ENCODE peak calls at places on chromosome 7, in four cellular contexts. W, U, J and Z are unnamed samples.

GRCh38 chr7:9097565-9098060 is 664.2 kb downstream of the NXPH1 start:
- DNase-seq in J (no peak), U (no peak), W (no peak), Z (no peak)

GRCh38 chr7:64867863-64868440 is 35.1 kb upstream of the ZNF273 start:
- DNase-seq in U (no peak), J (no peak), W (no peak), Z (no peak)

GRCh38 chr7:88357794-88358533 is 51.3 kb upstream of the STEAP4 start:
- DNase-seq in U (peak; percentile 22), W (no peak), J (no peak), Z (no peak)

GRCh38 chr7:158655507-158655906 is 49.1 kb downstream of the NCAPG2 start:
- DNase-seq in J (no peak), U (no peak), W (no peak), Z (no peak)

GRCh38 chr7:74405899-74406512 is 47.7 kb upstream of the GTF2IRD1 start:
- DNase-seq in U (no peak), W (no peak), J (no peak), Z (no peak)

GRCh38 chr7:105766421-105767191 is 109.8 kb downstream of the ATXN7L1 start:
- DNase-seq in J (no peak), U (no peak), W (no peak), Z (no peak)

GRCh38 chr7:96416599-96416998 is 94.7 kb upstream of the SLC25A13 start:
- DNase-seq in U (no peak), W (no peak), J (no peak), Z (no peak)

GRCh38 chr7:123191132-123191531 is 8.6 kb downstream of the SLC13A1 start:
- DNase-seq in J (no peak), W (no peak), U (peak; percentile 62), Z (no peak)

GRCh38 chr7:115654384-115655181 is 376.0 kb downstream of the TFEC start:
- DNase-seq in J (no peak), U (no peak), W (no peak), Z (no peak)

GRCh38 chr7:1028775-1029636 is 15.3 kb upstream of the GPR146 start:
- DNase-seq in J (peak; percentile 73), U (peak; percentile 79), W (no peak), Z (peak; percentile 73)

GRCh38 chr7:22647451-22648257 is 79.3 kb upstream of the IL6 start:
- DNase-seq in W (no peak), J (peak; percentile 83), U (no peak), Z (no peak)

GRCh38 chr7:23863209-23863798 is 153.3 kb downstream of the STK31 start:
- DNase-seq in W (peak; percentile 24), J (peak; percentile 32), U (peak; percentile 47), Z (no peak)

GRCh38 chr7:32879460-32879859 is 12.1 kb downstream of the KBTBD2 start:
- DNase-seq in W (no peak), J (no peak), U (no peak), Z (no peak)

GRCh38 chr7:8271960-8272359 is 10.0 kb upstream of the ICA1 start:
- DNase-seq in U (no peak), W (no peak), J (no peak), Z (no peak)

DNA sequence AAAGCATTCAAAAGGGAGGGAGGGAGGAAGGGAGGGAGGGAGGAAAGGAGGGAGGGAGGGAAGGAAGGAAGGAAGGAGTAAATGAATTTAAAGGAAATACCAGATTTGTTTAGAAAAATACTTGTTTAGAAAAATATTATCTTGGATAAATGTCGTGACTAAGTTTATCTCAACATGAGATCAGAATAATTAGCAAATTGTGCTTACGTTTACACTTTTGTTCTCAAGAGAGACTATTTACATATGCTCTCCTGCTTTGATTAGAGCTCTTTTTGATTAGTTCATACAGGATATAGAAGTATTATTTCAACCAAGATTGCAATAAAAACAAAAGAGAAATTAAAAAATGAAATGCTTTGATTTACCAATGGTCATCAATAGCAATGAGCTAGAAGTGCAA is 186.2 kb downstream of the HIBADH start:
- DNase-seq in U (no peak), J (no peak), W (no peak), Z (no peak)
- TF ChIP-seq CTCF in U (no peak), J (no peak), W (no peak), Z (no peak)

DNA sequence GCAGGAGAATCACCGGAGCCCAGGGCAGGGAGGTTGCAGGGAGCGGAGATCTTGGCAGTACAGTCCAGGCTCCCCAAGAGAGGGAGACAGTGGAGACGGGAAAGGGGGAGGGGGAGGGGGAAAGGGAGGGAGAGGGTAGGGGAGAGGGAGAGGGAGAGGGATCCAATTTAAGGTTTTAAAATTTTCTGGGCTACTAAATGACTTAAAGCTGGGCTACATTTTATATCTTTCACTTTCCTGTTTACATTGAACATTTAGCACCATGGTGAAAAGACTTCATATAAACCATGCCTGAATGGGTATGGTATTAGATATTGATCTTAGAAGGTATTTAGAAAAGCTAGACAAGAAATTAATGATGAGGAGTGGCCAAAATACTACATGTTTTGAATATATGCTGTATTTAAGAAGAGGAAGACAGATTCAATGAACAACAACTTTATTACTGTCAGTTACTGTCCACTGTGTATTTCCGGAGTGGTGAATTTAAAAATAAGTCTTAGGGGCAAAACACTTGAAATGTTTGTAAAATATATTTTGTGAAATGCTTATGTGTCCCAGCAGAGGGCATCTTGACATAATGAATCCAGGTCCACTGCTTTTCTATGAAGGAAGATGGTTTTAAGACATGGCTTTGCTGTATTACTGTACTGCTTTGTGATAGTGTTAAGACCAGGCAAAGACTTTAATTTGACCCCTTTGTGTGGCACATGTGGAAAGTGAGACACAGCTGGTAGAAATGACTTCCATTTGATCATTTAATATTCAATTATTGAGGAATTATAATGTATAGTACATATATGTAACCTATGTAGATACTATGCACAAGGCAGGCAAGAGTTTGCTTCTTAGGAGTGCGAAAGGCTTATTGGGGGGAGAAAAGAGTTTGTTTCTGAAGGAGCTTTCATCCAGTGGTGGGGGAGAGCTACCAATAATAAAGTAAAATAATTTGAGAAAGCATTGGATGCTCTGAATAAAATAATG is 52.8 kb downstream of the NRF1 start:
- DNase-seq in J (peak; percentile 57), U (peak; percentile 27), W (no peak), Z (peak; percentile 31)
- TF ChIP-seq CTCF in J (peak; percentile 69), U (peak; percentile 59), W (no peak), Z (peak; percentile 65)

GRCh38 chr7:127119517-127119916 is 133.2 kb downstream of the GRM8 start:
- DNase-seq in U (no peak), W (no peak), J (no peak), Z (no peak)
- TF ChIP-seq CTCF in U (no peak), W (no peak), J (no peak), Z (no peak)

DNA sequence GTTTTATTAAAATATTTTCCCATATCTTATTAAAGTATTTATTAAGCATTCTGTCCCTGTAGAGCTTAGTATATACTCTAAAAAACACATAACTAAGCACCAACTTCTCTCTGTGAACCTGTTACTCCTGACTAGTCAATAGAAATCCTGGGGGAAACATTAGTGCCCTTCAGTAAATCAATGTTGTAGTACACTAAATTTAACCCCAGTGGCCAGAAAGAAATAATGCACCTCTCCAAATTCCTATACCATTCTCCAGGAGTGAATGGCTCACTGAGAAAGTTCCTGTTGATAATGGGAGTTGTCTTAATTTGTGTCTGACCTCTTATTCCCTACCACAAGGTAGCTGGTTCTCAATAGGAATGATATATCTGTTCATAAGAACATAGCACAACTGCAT is 188.2 kb downstream of the SEMA3D start:
- DNase-seq in U (no peak), J (no peak), W (no peak), Z (no peak)
- TF ChIP-seq CTCF in U (no peak), J (peak; percentile 19), W (no peak), Z (no peak)

GRCh38 chr7:134701272-134701671 is 54.6 kb downstream of the BPGM start:
- DNase-seq in J (no peak), U (no peak), W (no peak), Z (no peak)
- TF ChIP-seq CTCF in J (peak; percentile 57), U (no peak), W (peak; percentile 32), Z (peak; percentile 38)

GRCh38 chr7:17991866-17992648 is 35.6 kb downstream of the PRPS1L1 start:
- DNase-seq in W (peak; percentile 71), J (no peak), U (no peak), Z (no peak)
- TF ChIP-seq CTCF in W (peak; percentile 33), J (peak; percentile 20), U (peak; percentile 35), Z (no peak)

GRCh38 chr7:28408974-28409715 is 3.2 kb upstream of the CREB5 start:
- DNase-seq in J (peak; percentile 97), U (peak; percentile 13), W (peak; percentile 88), Z (no peak)

GRCh38 chr7:28409716-28410627 is 2.3 kb upstream of the CREB5 start:
- DNase-seq in U (no peak), J (no peak), W (peak; percentile 64), Z (no peak)

GRCh38 chr7:28410628-28411578 is 1.4 kb upstream of the CREB5 start:
- DNase-seq in J (no peak), U (no peak), W (peak; percentile 32), Z (no peak)

GRCh38 chr7:28414453-28414852 is 2.1 kb downstream of the CREB5 start:
- DNase-seq in U (no peak), J (no peak), W (no peak), Z (no peak)

GRCh38 chr7:28411876-28412662 is at the start of gene CREB5:
- DNase-seq in W (no peak), J (no peak), U (no peak), Z (no peak)
- TF ChIP-seq CTCF in W (no peak), J (peak; percentile 32), U (peak; percentile 66), Z (peak; percentile 51)

GRCh38 chr7:33907625-33908024 is 2.3 kb downstream of the BMPER start:
- DNase-seq in U (no peak), J (no peak), W (no peak), Z (no peak)

GRCh38 chr7:33906697-33907096 is 1.4 kb downstream of the BMPER start:
- DNase-seq in J (no peak), U (no peak), W (no peak), Z (no peak)

GRCh38 chr7:33905389-33906032 is at the start of gene BMPER:
- DNase-seq in J (no peak), U (no peak), W (peak; percentile 77), Z (no peak)

GRCh38 chr7:33903770-33904679 is 1.3 kb upstream of the BMPER start:
- DNase-seq in J (no peak), W (peak; percentile 50), U (no peak), Z (no peak)

DNA sequence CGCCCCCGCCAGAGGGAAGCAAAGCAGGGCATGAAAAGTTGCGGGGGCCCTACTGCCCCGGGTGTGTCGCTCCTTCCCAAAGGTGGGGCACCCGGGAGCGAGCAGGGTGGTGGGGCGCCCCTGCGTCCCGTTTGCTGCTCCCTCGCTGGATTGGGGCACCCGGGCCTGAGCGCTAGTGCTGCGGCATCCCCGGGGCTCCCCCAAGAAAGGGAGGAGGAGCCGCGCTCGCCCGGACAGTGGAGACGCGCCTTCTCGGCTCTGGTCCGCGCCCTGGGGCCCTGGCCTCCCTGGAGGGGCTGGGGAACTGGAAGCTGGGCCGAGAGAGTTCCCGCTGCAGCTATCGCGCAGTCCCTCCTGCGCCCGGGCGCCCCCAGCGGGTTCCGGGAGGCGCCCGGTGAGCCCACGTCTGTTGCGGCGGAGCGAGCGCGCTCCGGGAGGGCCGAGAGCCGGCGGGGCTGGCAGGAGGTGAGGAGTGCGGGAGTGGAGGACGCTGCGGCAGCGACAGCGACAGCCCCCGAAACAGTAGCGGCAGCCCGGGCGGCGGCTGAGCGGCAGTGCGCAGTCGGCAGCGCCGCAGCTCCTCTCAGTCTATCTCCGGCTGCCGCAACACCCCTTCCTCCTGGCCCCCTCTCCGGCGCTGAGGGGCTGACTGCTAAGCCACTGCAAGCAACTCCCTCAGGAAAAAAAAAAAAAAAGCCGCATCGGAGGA is 505 bp upstream of the BMPER start:
- DNase-seq in U (no peak), J (no peak), W (peak; percentile 61), Z (no peak)
- TF ChIP-seq CTCF in U (peak; percentile 6), J (peak; percentile 37), W (no peak), Z (peak; percentile 25)